ENCODE peak calls at places on chromosomes 5 and 9, in five cellular contexts. G is NCI-H2029, M is AG08396, Z is ovary, D is cerebellar cortex. R is an unnamed sample.

GRCh38 chr9:134290603-134291451 is 35.4 kb upstream of the RXRA start:
- DNase-seq in G (no peak), M (no peak), Z (no peak), D (no peak), R (no peak)

GRCh38 chr9:31671011-31671410 is 713.4 kb upstream of the ACO1 start:
- DNase-seq in G (no peak), M (no peak), Z (no peak), D (no peak), R (no peak)

GRCh38 chr9:11457809-11458785 is 845.3 kb upstream of the PTPRD start:
- DNase-seq in G (no peak), M (no peak), Z (no peak), D (no peak), R (no peak)

GRCh38 chr5:147445951-147446350 is 63.9 kb downstream of the DPYSL3 start:
- DNase-seq in G (no peak), M (no peak), Z (no peak), D (no peak), R (no peak)

GRCh38 chr5:177592905-177593304 is 902 bp downstream of the TMED9 start:
- DNase-seq in G (no peak), M (no peak), Z (no peak), D (no peak), R (no peak)

GRCh38 chr9:73782166-73782565 is 630.5 kb downstream of the ANXA1 start:
- DNase-seq in G (no peak), M (no peak), Z (no peak), D (no peak), R (no peak)

GRCh38 chr5:59287361-59287760 is 606.2 kb downstream of the PDE4D start:
- DNase-seq in G (peak), M (no peak), Z (no peak), D (no peak), R (no peak)

GRCh38 chr5:176803943-176804498 is 6.3 kb upstream of the UNC5A start:
- DNase-seq in G (no peak), M (no peak), Z (no peak), D (no peak), R (no peak)

GRCh38 chr5:82931110-82931509 is 146.1 kb downstream of the TMEM167A start:
- DNase-seq in G (no peak), M (peak), Z (no peak), D (no peak), R (no peak)

GRCh38 chr9:101093620-101094019 is 65.1 kb downstream of the PLPPR1 start:
- DNase-seq in G (no peak), M (no peak), Z (no peak), D (no peak), R (no peak)

GRCh38 chr9:30235564-30235963 is 2148.9 kb upstream of the ACO1 start:
- DNase-seq in G (no peak), M (no peak), Z (no peak), D (no peak), R (no peak)

GRCh38 chr9:71223953-71224538 is 102.6 kb upstream of the TRPM3 start:
- DNase-seq in G (no peak), M (no peak), Z (no peak), D (no peak), R (no peak)

GRCh38 chr5:167624053-167624452 is 667.4 kb upstream of the WWC1 start:
- DNase-seq in G (no peak), M (no peak), Z (no peak), D (no peak), R (no peak)

GRCh38 chr9:107734231-107735014 is 244.9 kb upstream of the KLF4 start:
- DNase-seq in G (no peak), M (peak), Z (peak), D (no peak), R (no peak)